ENCODE peak calls at places on chromosomes 12 and 14, in four cellular contexts. One of them, this sample, is unnamed.

GRCh38 chr14:64724578-64724930 is 20.3 kb downstream of the PLEKHG3 start:
- DNase-seq in T follicular helper cell: no peak
- DNase-seq in T-cell: no peak
- DNase-seq in GM04504: no peak
- DNase-seq in this sample: no peak

GRCh38 chr14:59254911-59255545 is 66.6 kb downstream of the DAAM1 start:
- DNase-seq in T follicular helper cell: no peak
- DNase-seq in GM04504: no peak
- DNase-seq in T-cell: no peak
- DNase-seq in this sample: peak; percentile 19

GRCh38 chr12:32265920-32266319 is 133.4 kb upstream of the FGD4 start:
- DNase-seq in T-cell: no peak
- DNase-seq in T follicular helper cell: no peak
- DNase-seq in GM04504: no peak
- DNase-seq in this sample: no peak

GRCh38 chr12:41514907-41515306 is 326.8 kb downstream of the PDZRN4 start:
- DNase-seq in T follicular helper cell: no peak
- DNase-seq in GM04504: no peak
- DNase-seq in T-cell: no peak
- DNase-seq in this sample: no peak

GRCh38 chr12:110281549-110282342 is 699 bp downstream of the ATP2A2 start:
- DNase-seq in T-cell: peak; percentile 30
- DNase-seq in GM04504: no peak
- DNase-seq in T follicular helper cell: peak; percentile 14
- DNase-seq in this sample: no peak

GRCh38 chr14:76546426-76547221 is 170.7 kb downstream of the ESRRB start:
- DNase-seq in GM04504: no peak
- DNase-seq in T-cell: no peak
- DNase-seq in T follicular helper cell: no peak
- DNase-seq in this sample: no peak

GRCh38 chr14:64968167-64968566 is 4.0 kb downstream of the RAB15 start:
- DNase-seq in GM04504: no peak
- DNase-seq in T follicular helper cell: no peak
- DNase-seq in T-cell: no peak
- DNase-seq in this sample: no peak

GRCh38 chr12:30822385-30823139 is 67.8 kb upstream of the CAPRIN2 start:
- DNase-seq in T follicular helper cell: no peak
- DNase-seq in T-cell: peak; percentile 27
- DNase-seq in GM04504: peak; percentile 3
- DNase-seq in this sample: no peak

GRCh38 chr12:27081668-27082091 is 698 bp downstream of the C12orf71 start:
- DNase-seq in T-cell: no peak
- DNase-seq in GM04504: no peak
- DNase-seq in T follicular helper cell: no peak
- DNase-seq in this sample: no peak

GRCh38 chr14:75283162-75283883 is 4.7 kb downstream of the FOS start:
- DNase-seq in T follicular helper cell: no peak
- DNase-seq in T-cell: no peak
- DNase-seq in GM04504: peak; percentile 24
- DNase-seq in this sample: no peak

GRCh38 chr14:93688794-93689193 is 99.5 kb downstream of the PRIMA1 start:
- DNase-seq in T follicular helper cell: no peak
- DNase-seq in GM04504: no peak
- DNase-seq in T-cell: no peak
- DNase-seq in this sample: no peak

GRCh38 chr12:100913872-100914600 is 119.5 kb downstream of the ANO4 start:
- DNase-seq in T follicular helper cell: no peak
- DNase-seq in T-cell: no peak
- DNase-seq in GM04504: peak; percentile 28
- DNase-seq in this sample: no peak

GRCh38 chr14:102817318-102817717 is 40.1 kb downstream of the TRAF3 start:
- DNase-seq in T-cell: no peak
- DNase-seq in GM04504: no peak
- DNase-seq in T follicular helper cell: no peak
- DNase-seq in this sample: no peak

GRCh38 chr14:94158239-94158888 is 15.8 kb upstream of the PPP4R4 start:
- DNase-seq in T-cell: no peak
- DNase-seq in T follicular helper cell: no peak
- DNase-seq in GM04504: no peak
- DNase-seq in this sample: no peak

GRCh38 chr12:75767957-75768356 is 256.5 kb upstream of the KRR1 start:
- DNase-seq in T-cell: no peak
- DNase-seq in GM04504: no peak
- DNase-seq in T follicular helper cell: no peak
- DNase-seq in this sample: no peak

GRCh38 chr12:67471810-67472209 is 176.7 kb upstream of the DYRK2 start:
- DNase-seq in T-cell: no peak
- DNase-seq in GM04504: no peak
- DNase-seq in T follicular helper cell: no peak
- DNase-seq in this sample: no peak